ENCODE peak calls at places on chromosomes 13 and 19, in six cellular contexts. K is foreskin keratinocyte, D is mucosa of descending colon, N is IMR-90, J is gastrocnemius medialis, U is neural progenitor cell. M is an unnamed sample.

GRCh38 chr13:112102243-112102642 is 35.3 kb downstream of the SOX1 start:
- DNase-seq in J (no peak), N (no peak), D (peak; percentile 55), K (no peak), U (peak; percentile 28), M (no peak)

GRCh38 chr19:44863990-44864389 is 17.9 kb downstream of the NECTIN2 start:
- DNase-seq in K (no peak), D (no peak), N (no peak), J (no peak), U (no peak), M (no peak)

GRCh38 chr19:44747739-44748425 is 626 bp upstream of the BCL3 start:
- DNase-seq in D (peak; percentile 83), K (peak; percentile 63), U (peak; percentile 17), N (peak; percentile 61), J (peak; percentile 73), M (peak; percentile 68)

GRCh38 chr13:71979616-71980015 is 112.6 kb upstream of the DACH1 start:
- DNase-seq in J (no peak), D (peak; percentile 10), U (peak; percentile 30), K (no peak), N (no peak), M (peak; percentile 25)

GRCh38 chr19:48588670-48589399 is 17.7 kb upstream of the SPACA4 start:
- DNase-seq in U (peak; percentile 95), J (peak; percentile 83), D (peak; percentile 98), K (peak; percentile 89), N (peak; percentile 78), M (peak; percentile 87)

GRCh38 chr19:29318581-29318980 is 105.6 kb upstream of the UQCRFS1 start:
- DNase-seq in N (no peak), K (no peak), U (no peak), D (no peak), J (no peak), M (no peak)

GRCh38 chr13:76829572-76830327 is 56.5 kb downstream of the KCTD12 start:
- DNase-seq in K (no peak), J (no peak), N (no peak), U (no peak), D (peak; percentile 42), M (no peak)

GRCh38 chr13:71968025-71968424 is 101.0 kb upstream of the DACH1 start:
- DNase-seq in D (no peak), K (no peak), N (no peak), U (peak; percentile 77), J (no peak), M (peak; percentile 25)

GRCh38 chr19:56294557-56294956 is 20.1 kb downstream of the ZSCAN5A start:
- DNase-seq in J (no peak), N (peak; percentile 15), K (peak; percentile 91), D (no peak), U (peak; percentile 28), M (peak; percentile 13)

GRCh38 chr19:50204811-50205675 is 1.6 kb downstream of the MYH14 start:
- DNase-seq in U (peak; percentile 93), J (peak; percentile 84), N (no peak), D (peak; percentile 92), K (no peak), M (no peak)

GRCh38 chr13:52738719-52739467 is 727 bp downstream of the CNMD start:
- DNase-seq in U (peak; percentile 87), D (peak; percentile 3), J (no peak), K (no peak), N (no peak), M (no peak)

GRCh38 chr19:49589391-49589790 is 1.6 kb upstream of the PRR12 start:
- DNase-seq in N (no peak), K (no peak), J (no peak), D (no peak), U (no peak), M (peak; percentile 4)

GRCh38 chr13:50843256-50844043 is at the start of gene DLEU7:
- DNase-seq in D (no peak), U (peak; percentile 88), J (no peak), N (no peak), K (no peak), M (no peak)

GRCh38 chr19:35195822-35196221 is 32.7 kb downstream of the FAM187B start:
- DNase-seq in D (no peak), J (no peak), K (no peak), U (no peak), N (no peak), M (no peak)

GRCh38 chr19:35110974-35111373 is 4.6 kb upstream of the FXYD3 start:
- DNase-seq in D (no peak), N (no peak), K (no peak), J (no peak), U (no peak), M (no peak)

GRCh38 chr19:34556500-34556899 is 74.9 kb downstream of the WTIP start:
- DNase-seq in U (peak; percentile 65), N (no peak), J (no peak), D (peak; percentile 45), K (no peak), M (peak; percentile 9)

GRCh38 chr13:22690756-22691155 is 490.0 kb upstream of the SGCG start:
- DNase-seq in N (no peak), J (no peak), U (no peak), K (no peak), D (no peak), M (no peak)

GRCh38 chr13:46909037-46909436 is 12.2 kb upstream of the HTR2A start:
- DNase-seq in U (no peak), K (no peak), J (no peak), D (no peak), N (no peak), M (no peak)

GRCh38 chr19:5693195-5694166 is 3.4 kb downstream of the RPL36 start:
- DNase-seq in D (no peak), U (no peak), K (no peak), N (no peak), J (no peak), M (no peak)

GRCh38 chr13:39047560-39047959 is 9.3 kb downstream of the NHLRC3 start:
- DNase-seq in D (no peak), U (peak; percentile 42), N (no peak), K (no peak), J (no peak), M (peak; percentile 40)

GRCh38 chr13:29684441-29684840 is 89.0 kb upstream of the SLC7A1 start:
- DNase-seq in D (no peak), U (no peak), J (no peak), N (peak; percentile 34), K (peak; percentile 35), M (no peak)

GRCh38 chr19:4653793-4654436 is 14.6 kb downstream of the TNFAIP8L1 start:
- DNase-seq in N (no peak), D (no peak), U (no peak), J (no peak), K (no peak), M (no peak)

GRCh38 chr13:110801044-110801443 is 87.5 kb downstream of the ING1 start:
- DNase-seq in U (no peak), K (no peak), D (no peak), J (no peak), N (no peak), M (no peak)

GRCh38 chr13:65111223-65111622 is 2118.9 kb downstream of the PCDH9 start:
- DNase-seq in N (no peak), J (no peak), K (no peak), U (no peak), D (no peak), M (no peak)

DNA sequence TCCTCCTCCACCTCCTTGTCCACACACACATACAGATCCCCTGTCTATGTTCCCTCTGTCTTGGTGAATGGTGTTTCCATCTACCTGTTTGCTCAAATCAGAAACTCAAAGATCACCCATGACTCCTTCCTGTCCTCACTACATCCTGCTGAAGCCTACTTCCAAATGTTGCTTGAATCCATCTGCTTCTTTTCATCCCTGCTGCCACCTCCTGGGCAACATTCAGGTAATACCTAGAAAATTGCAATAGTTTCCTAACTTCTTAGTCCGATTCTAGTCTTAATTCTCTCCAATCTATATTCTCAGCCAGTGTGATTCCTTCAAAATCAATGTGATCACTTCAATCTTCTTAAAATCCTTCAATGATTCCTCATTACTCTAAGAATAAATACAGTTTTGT is 155.5 kb upstream of the STARD13 start:
- DNase-seq in U (peak; percentile 44), J (no peak), K (peak; percentile 11), D (peak; percentile 57), N (peak; percentile 47), M (peak; percentile 59)
- TF ChIP-seq CTCF in U (peak; percentile 52), J (no peak), K (peak; percentile 64), D (no peak), N (peak; percentile 22), M (peak; percentile 55)

GRCh38 chr13:45222919-45223318 is 22.1 kb upstream of the KCTD4 start:
- DNase-seq in J (no peak), D (no peak), U (no peak), N (no peak), K (no peak), M (no peak)

GRCh38 chr13:45220403-45220802 is 19.6 kb upstream of the KCTD4 start:
- DNase-seq in N (no peak), D (no peak), K (no peak), U (no peak), J (no peak), M (no peak)

GRCh38 chr13:45218689-45219088 is 17.8 kb upstream of the KCTD4 start:
- DNase-seq in U (no peak), D (no peak), N (no peak), J (no peak), K (no peak), M (no peak)

GRCh38 chr13:45219123-45219891 is 18.5 kb upstream of the KCTD4 start:
- DNase-seq in K (no peak), J (no peak), D (no peak), U (no peak), N (no peak), M (peak; percentile 31)

GRCh38 chr13:45219938-45220375 is 19.1 kb upstream of the KCTD4 start:
- DNase-seq in J (no peak), K (peak; percentile 97), U (no peak), N (peak; percentile 44), D (no peak), M (peak; percentile 58)
- TF ChIP-seq CTCF in J (no peak), K (no peak), U (no peak), N (no peak), D (no peak), M (no peak)

DNA sequence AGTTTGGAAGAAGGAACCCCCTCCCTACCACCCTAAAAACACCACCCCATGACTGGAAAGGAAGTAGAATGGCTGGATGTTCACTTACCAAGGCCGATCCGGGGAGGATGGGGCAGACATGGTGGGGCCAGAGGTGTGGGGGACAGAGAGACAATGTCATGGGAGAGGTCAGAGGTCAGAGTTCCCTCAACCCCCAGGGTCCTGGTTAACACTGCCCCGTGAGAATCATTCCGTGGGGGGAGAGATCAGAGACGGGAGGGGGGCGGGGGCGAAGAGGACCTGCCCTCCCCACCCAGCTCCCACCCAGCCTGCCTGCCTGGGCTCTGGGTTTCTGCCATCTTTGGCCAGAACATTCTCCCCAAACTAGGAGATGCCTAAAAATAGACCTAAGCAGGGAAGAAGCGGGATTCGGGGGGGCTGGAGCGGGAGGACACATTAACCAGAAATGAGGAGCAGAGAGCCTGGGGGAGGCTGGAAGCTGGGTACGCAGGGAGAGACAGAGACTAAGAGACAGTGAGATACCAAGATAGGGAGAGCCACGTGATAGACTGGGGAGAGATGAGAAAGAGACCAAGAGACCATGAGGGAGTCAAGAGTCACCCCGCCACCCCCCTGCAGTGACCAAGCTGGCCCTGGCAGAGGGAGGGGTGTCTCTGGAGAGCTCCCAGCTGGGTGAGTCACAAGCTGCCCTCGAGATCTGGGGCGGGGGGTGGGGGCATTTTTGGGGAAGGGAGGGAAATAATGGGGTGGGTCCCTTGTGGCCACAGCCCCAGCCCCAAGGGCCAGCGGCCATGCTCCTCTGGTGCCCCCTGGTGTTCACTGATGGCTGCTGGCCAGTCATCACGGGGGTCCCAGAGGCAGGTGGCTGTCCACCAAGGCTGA is 6.1 kb upstream of the KANK2 start:
- DNase-seq in U (peak; percentile 79), J (peak; percentile 51), D (peak; percentile 70), K (no peak), N (peak; percentile 71), M (peak; percentile 69)
- TF ChIP-seq CTCF in U (peak; percentile 73), J (peak; percentile 85), D (peak; percentile 58), K (peak; percentile 72), N (peak; percentile 84), M (peak; percentile 83)

GRCh38 chr19:18915639-18916038 is 3.5 kb downstream of the COPE start:
- DNase-seq in D (peak; percentile 51), J (peak; percentile 47), N (peak; percentile 30), U (peak; percentile 69), K (no peak), M (peak; percentile 39)
- TF ChIP-seq CTCF in D (no peak), J (peak; percentile 39), N (peak; percentile 42), U (peak; percentile 60), K (peak; percentile 67), M (peak; percentile 46)